ENCODE peak calls at places on chromosomes 5 and 9, in eight cellular contexts. A, C, X, N, Z, B, S and H are unnamed samples.

GRCh38 chr5:79802404-79802803 is 112.8 kb downstream of the CMYA5 start:
- DNase-seq in Z (no peak), X (no peak), S (no peak), N (no peak), C (no peak), B (no peak), A (no peak), H (no peak)

GRCh38 chr9:128208386-128208785 is 5.2 kb downstream of the DNM1 start:
- DNase-seq in S (no peak), Z (no peak), X (no peak), C (no peak), A (no peak), B (no peak), N (no peak), H (no peak)

GRCh38 chr5:145941677-145942130 is 5.3 kb downstream of the SH3RF2 start:
- DNase-seq in S (peak), Z (no peak), C (no peak), A (no peak), N (peak), B (no peak), X (peak), H (no peak)

GRCh38 chr5:132136906-132137305 is 63.3 kb downstream of the CSF2 start:
- DNase-seq in S (peak), C (no peak), N (peak), B (peak), A (peak), X (peak), Z (no peak), H (no peak)

GRCh38 chr5:39201160-39201794 is 18.1 kb downstream of the FYB1 start:
- DNase-seq in A (no peak), Z (no peak), B (no peak), S (no peak), N (no peak), C (no peak), X (no peak), H (no peak)

GRCh38 chr9:19517202-19517942 is 108.6 kb downstream of the ACER2 start:
- DNase-seq in X (peak), N (no peak), Z (no peak), S (no peak), A (no peak), C (no peak), B (no peak), H (no peak)

GRCh38 chr9:32398207-32398606 is 13.8 kb downstream of the ACO1 start:
- DNase-seq in S (peak), C (no peak), A (no peak), B (no peak), X (no peak), N (no peak), Z (no peak), H (no peak)

GRCh38 chr9:34592895-34593601 is 3.5 kb upstream of the CNTFR start:
- DNase-seq in A (peak), X (no peak), C (no peak), N (peak), S (peak), B (peak), Z (no peak), H (no peak)

GRCh38 chr9:4750021-4750673 is 9.1 kb upstream of the AK3 start:
- DNase-seq in B (peak), N (peak), A (peak), Z (no peak), X (peak), C (peak), S (peak), H (no peak)

GRCh38 chr5:127934791-127935256 is 148.7 kb upstream of the SLC12A2 start:
- DNase-seq in C (no peak), X (peak), S (peak), B (peak), Z (no peak), A (no peak), N (peak), H (peak)

GRCh38 chr5:111779260-111780254 is 22.6 kb upstream of the NREP start:
- DNase-seq in X (no peak), A (no peak), N (peak), Z (no peak), B (no peak), C (peak), S (peak), H (peak)

GRCh38 chr5:134534726-134535110 is 9.2 kb downstream of the JADE2 start:
- DNase-seq in B (no peak), X (no peak), N (no peak), Z (no peak), A (no peak), S (no peak), C (no peak), H (no peak)

GRCh38 chr9:108273988-108274387 is 581.8 kb downstream of the ACTL7B start:
- DNase-seq in B (no peak), C (no peak), X (no peak), S (peak), A (no peak), Z (no peak), N (no peak), H (no peak)

GRCh38 chr5:127796207-127796606 is 93.0 kb downstream of the CCDC192 start:
- DNase-seq in B (no peak), S (no peak), A (no peak), N (no peak), X (no peak), Z (no peak), C (no peak), H (no peak)

GRCh38 chr5:140546851-140547507 is 483 bp upstream of the EIF4EBP3 start:
- DNase-seq in N (no peak), S (peak), A (no peak), C (no peak), Z (no peak), X (no peak), B (no peak), H (no peak)

GRCh38 chr5:95884021-95884333 is 61.5 kb upstream of the GLRX start:
- DNase-seq in N (peak), B (no peak), A (no peak), Z (no peak), S (peak), C (no peak), X (peak), H (no peak)

GRCh38 chr5:170571331-170571731 is 67.5 kb downstream of the KCNIP1 start:
- DNase-seq in X (peak), B (no peak), S (peak), C (no peak), A (no peak), Z (no peak), N (no peak), H (no peak)

GRCh38 chr9:131739192-131739961 is 499 bp downstream of the RAPGEF1 start:
- DNase-seq in X (no peak), A (no peak), S (peak), C (peak), B (no peak), N (peak), Z (no peak), H (no peak)

GRCh38 chr5:140239939-140240700 is 62.8 kb downstream of the PFDN1 start:
- DNase-seq in Z (peak), N (peak), B (peak), X (peak), C (peak), A (no peak), S (peak), H (no peak)

GRCh38 chr9:127366594-127366993 is 30.4 kb upstream of the SLC2A8 start:
- DNase-seq in N (no peak), Z (no peak), A (no peak), X (no peak), C (no peak), B (no peak), S (no peak), H (no peak)

GRCh38 chr5:172093965-172094364 is 87.5 kb upstream of the FBXW11 start:
- DNase-seq in A (no peak), X (no peak), N (peak), Z (no peak), S (no peak), B (no peak), C (no peak), H (no peak)

GRCh38 chr5:167348286-167348926 is 943.0 kb upstream of the WWC1 start:
- DNase-seq in B (no peak), X (no peak), Z (no peak), S (no peak), N (no peak), A (no peak), C (no peak), H (peak)

GRCh38 chr9:77943053-77943452 is 88.6 kb downstream of the GNAQ start:
- DNase-seq in B (no peak), A (no peak), N (no peak), Z (no peak), X (no peak), S (peak), C (no peak), H (no peak)

GRCh38 chr5:179254638-179255271 is 90.5 kb downstream of the ADAMTS2 start:
- DNase-seq in Z (no peak), N (no peak), B (no peak), X (no peak), S (no peak), C (no peak), A (no peak), H (no peak)